ENCODE peak calls at places on chromosomes 1 and 21, in six cellular contexts. H, P, Q, G, C and R are unnamed samples.
A peak's percentile ranks its signal among the peaks of the same experiment; 100 is the strongest.

GRCh38 chr1:41698916-41699860 is 214.7 kb upstream of the EDN2 start:
- DNase-seq in H (no peak), P (no peak), Q (no peak), G (no peak), C (no peak), R (peak; percentile 52)

GRCh38 chr1:212930986-212931678 is 19.2 kb upstream of the VASH2 start:
- DNase-seq in H (no peak), P (no peak), Q (no peak), G (peak; percentile 54), C (no peak), R (no peak)

GRCh38 chr1:175388286-175388685 is 195.7 kb upstream of the KIAA0040 start:
- DNase-seq in H (no peak), P (no peak), Q (no peak), G (no peak), C (no peak), R (no peak)

GRCh38 chr21:42534361-42534900 is 20.8 kb downstream of the SLC37A1 start:
- DNase-seq in H (peak; percentile 26), P (no peak), Q (no peak), G (no peak), C (peak; percentile 49), R (peak; percentile 31)

GRCh38 chr1:180675586-180675985 is 43.8 kb downstream of the XPR1 start:
- DNase-seq in H (no peak), P (no peak), Q (no peak), G (no peak), C (no peak), R (no peak)

GRCh38 chr21:35585878-35586277 is 474.4 kb downstream of the SETD4 start:
- DNase-seq in H (no peak), P (no peak), Q (no peak), G (no peak), C (no peak), R (no peak)

GRCh38 chr1:94383966-94384408 is 34.2 kb upstream of the ABCD3 start:
- DNase-seq in H (no peak), P (no peak), Q (no peak), G (peak; percentile 66), C (no peak), R (peak; percentile 30)

GRCh38 chr1:20194770-20195463 is 8.6 kb upstream of the PLA2G2C start:
- DNase-seq in H (peak; percentile 81), P (peak; percentile 57), Q (peak; percentile 64), G (peak; percentile 53), C (peak; percentile 57), R (peak; percentile 82)

GRCh38 chr1:228149341-228150020 is at the start of gene GJC2:
- DNase-seq in H (no peak), P (peak; percentile 84), Q (no peak), G (no peak), C (peak; percentile 74), R (peak; percentile 44)

GRCh38 chr1:6096243-6097116 is 50.8 kb downstream of the KCNAB2 start:
- DNase-seq in H (no peak), P (no peak), Q (no peak), G (no peak), C (no peak), R (no peak)

GRCh38 chr1:106753069-106753468 is 303.4 kb upstream of the PRMT6 start:
- DNase-seq in H (no peak), P (no peak), Q (no peak), G (no peak), C (no peak), R (no peak)

GRCh38 chr21:15520811-15521643 is 208.8 kb upstream of the USP25 start:
- DNase-seq in H (no peak), P (no peak), Q (no peak), G (no peak), C (peak; percentile 8), R (no peak)

GRCh38 chr1:20325844-20326323 is 35.2 kb downstream of the VWA5B1 start:
- DNase-seq in H (no peak), P (no peak), Q (no peak), G (no peak), C (peak; percentile 52), R (no peak)

GRCh38 chr1:109636201-109636952 is 16.7 kb downstream of the AMPD2 start:
- DNase-seq in H (no peak), P (peak; percentile 41), Q (peak; percentile 32), G (no peak), C (no peak), R (peak; percentile 8)

GRCh38 chr1:226548281-226549093 is at the start of gene STUM:
- DNase-seq in H (peak; percentile 42), P (peak; percentile 67), Q (no peak), G (no peak), C (peak; percentile 85), R (peak; percentile 29)

GRCh38 chr1:7808253-7808844 is 24.3 kb downstream of the PER3 start:
- DNase-seq in H (no peak), P (no peak), Q (no peak), G (no peak), C (peak; percentile 40), R (no peak)

GRCh38 chr1:26833432-26834405 is 7.2 kb downstream of the ZDHHC18 start:
- DNase-seq in H (peak; percentile 64), P (no peak), Q (no peak), G (no peak), C (no peak), R (peak; percentile 83)

GRCh38 chr1:39933956-39934941 is 20.7 kb upstream of the MFSD2A start:
- DNase-seq in H (peak; percentile 73), P (peak; percentile 64), Q (peak; percentile 86), G (peak; percentile 48), C (no peak), R (peak; percentile 88)

GRCh38 chr1:150321826-150322166 is 463 bp downstream of the PRPF3 start:
- DNase-seq in H (no peak), P (no peak), Q (no peak), G (no peak), C (peak; percentile 18), R (no peak)

GRCh38 chr1:101250219-101250618 is 13.4 kb downstream of the S1PR1 start:
- DNase-seq in H (no peak), P (no peak), Q (no peak), G (no peak), C (no peak), R (no peak)

GRCh38 chr1:101245575-101245927 is 8.7 kb downstream of the S1PR1 start:
- DNase-seq in H (no peak), P (no peak), Q (no peak), G (no peak), C (no peak), R (no peak)

GRCh38 chr1:101250656-101251272 is 13.9 kb downstream of the S1PR1 start:
- DNase-seq in H (no peak), P (no peak), Q (no peak), G (no peak), C (no peak), R (no peak)

GRCh38 chr1:101244842-101245574 is 8.2 kb downstream of the S1PR1 start:
- DNase-seq in H (no peak), P (no peak), Q (no peak), G (no peak), C (no peak), R (no peak)

DNA sequence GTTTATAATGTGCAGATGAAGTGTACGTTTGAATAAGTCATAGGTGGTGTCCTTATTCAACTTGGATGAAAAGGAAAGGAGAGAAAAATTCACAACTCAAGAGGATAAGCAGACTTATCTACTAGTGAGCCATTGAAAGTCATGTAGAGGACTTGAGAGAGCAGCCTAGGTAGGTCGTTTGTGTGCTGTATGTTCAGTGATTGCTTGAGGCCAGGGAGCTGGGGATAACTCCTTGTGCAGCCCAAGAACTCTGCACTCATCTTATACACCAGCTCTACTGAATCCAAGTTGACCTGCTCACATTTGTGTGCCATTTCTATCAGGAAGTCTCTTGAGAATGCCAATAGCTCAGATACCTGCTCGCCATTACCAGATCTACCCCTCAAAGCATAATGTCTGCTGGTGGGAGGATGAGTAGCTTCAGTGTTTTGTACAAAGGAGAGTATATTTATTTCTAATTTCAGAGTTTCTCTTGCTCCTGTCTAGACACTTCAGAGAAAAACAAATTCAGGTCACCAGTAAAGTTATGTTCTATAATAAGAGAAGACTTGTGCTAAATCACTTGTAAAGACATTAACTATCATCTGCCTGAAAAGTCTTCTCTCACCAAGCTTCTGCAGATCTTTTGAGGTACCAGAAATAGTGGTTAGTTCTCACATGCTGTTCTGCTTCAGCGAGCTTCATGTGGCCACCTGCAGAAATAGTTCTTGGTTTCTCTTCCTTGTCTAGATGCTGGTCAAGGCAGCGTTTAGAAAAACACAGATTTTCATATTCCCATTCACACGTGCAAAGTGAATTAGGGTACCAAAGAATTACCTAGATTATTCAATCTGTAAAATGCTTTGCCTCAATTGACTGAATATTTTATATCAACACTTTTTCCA is 10.8 kb downstream of the S1PR1 start:
- DNase-seq in H (no peak), P (no peak), Q (no peak), G (no peak), C (no peak), R (no peak)
- TF ChIP-seq CTCF in H (no peak), P (no peak), Q (no peak), G (no peak), C (no peak), R (no peak)

GRCh38 chr1:246145900-246146299 is 361.2 kb downstream of the SMYD3 start:
- DNase-seq in H (no peak), P (no peak), Q (no peak), G (no peak), C (no peak), R (no peak)

GRCh38 chr1:246141306-246141705 is 365.8 kb downstream of the SMYD3 start:
- DNase-seq in H (no peak), P (no peak), Q (no peak), G (no peak), C (no peak), R (no peak)

GRCh38 chr1:246144931-246145330 is 362.1 kb downstream of the SMYD3 start:
- DNase-seq in H (no peak), P (no peak), Q (no peak), G (no peak), C (no peak), R (no peak)

GRCh38 chr1:246139745-246140182 is 367.3 kb downstream of the SMYD3 start:
- DNase-seq in H (no peak), P (no peak), Q (no peak), G (peak; percentile 55), C (no peak), R (no peak)

GRCh38 chr1:246142320-246142893 is 364.7 kb downstream of the SMYD3 start:
- DNase-seq in H (no peak), P (no peak), Q (no peak), G (peak; percentile 63), C (no peak), R (no peak)
- TF ChIP-seq EP300 in H (no peak), P (no peak), Q (no peak), G (no peak), C (peak; percentile 76), R (no peak)

GRCh38 chr1:13697738-13698137 is 2.2 kb upstream of the PRDM2 start:
- DNase-seq in H (no peak), P (no peak), Q (no peak), G (no peak), C (no peak), R (no peak)
- H3K4me1 ChIP-seq in H (peaks cover 15% of the 10 kb centered on the region), P (peaks cover 4% of the 10 kb centered on the region), Q (peaks cover 29% of the 10 kb centered on the region), G (peaks cover 4% of the 10 kb centered on the region), C (no peaks in the 10 kb centered on the region), R (peaks cover 23% of the 10 kb centered on the region)

GRCh38 chr1:24855474-24855873 is 74.6 kb downstream of the RUNX3 start:
- DNase-seq in H (no peak), P (no peak), Q (no peak), G (no peak), C (no peak), R (no peak)

GRCh38 chr1:24850353-24850905 is 79.6 kb downstream of the RUNX3 start:
- DNase-seq in H (no peak), P (no peak), Q (no peak), G (no peak), C (no peak), R (no peak)

GRCh38 chr1:24853656-24854055 is 76.4 kb downstream of the RUNX3 start:
- DNase-seq in H (no peak), P (no peak), Q (no peak), G (no peak), C (no peak), R (no peak)

GRCh38 chr1:24847995-24848857 is 81.8 kb downstream of the RUNX3 start:
- DNase-seq in H (peak; percentile 94), P (peak; percentile 88), Q (peak; percentile 91), G (peak; percentile 58), C (peak; percentile 91), R (peak; percentile 95)

GRCh38 chr1:24849653-24850295 is 80.3 kb downstream of the RUNX3 start:
- DNase-seq in H (peak; percentile 25), P (no peak), Q (no peak), G (no peak), C (no peak), R (peak; percentile 42)
- TF ChIP-seq CTCF in H (no peak), P (no peak), Q (no peak), G (peak; percentile 37), C (peak; percentile 40), R (peak; percentile 31)